ENCODE peak calls at places on chromosomes 2 and 18, in nine cellular contexts. One of them, this sample, is unnamed.

GRCh38 chr2:12262681-12263436 is 453.9 kb upstream of the TRIB2 start:
- DNase-seq in RCC 7860: no peak
- DNase-seq in adrenal gland: no peak
- DNase-seq in body of pancreas: peak; percentile 19
- DNase-seq in fibroblast of lung: peak; percentile 87
- DNase-seq in mesendoderm: no peak
- DNase-seq in breast epithelium: no peak
- DNase-seq in iris pigment epithelial cell: peak; percentile 44
- DNase-seq in GM12864: no peak
- DNase-seq in this sample: no peak

GRCh38 chr2:6231166-6231565 is 539.0 kb downstream of the SOX11 start:
- DNase-seq in RCC 7860: no peak
- DNase-seq in adrenal gland: no peak
- DNase-seq in body of pancreas: no peak
- DNase-seq in fibroblast of lung: no peak
- DNase-seq in mesendoderm: no peak
- DNase-seq in breast epithelium: no peak
- DNase-seq in iris pigment epithelial cell: peak; percentile 48
- DNase-seq in GM12864: no peak
- DNase-seq in this sample: no peak

GRCh38 chr18:22734812-22735627 is 198.1 kb upstream of the RBBP8 start:
- DNase-seq in RCC 7860: no peak
- DNase-seq in adrenal gland: no peak
- DNase-seq in body of pancreas: no peak
- DNase-seq in fibroblast of lung: peak; percentile 7
- DNase-seq in mesendoderm: no peak
- DNase-seq in breast epithelium: no peak
- DNase-seq in iris pigment epithelial cell: no peak
- DNase-seq in GM12864: no peak
- DNase-seq in this sample: no peak

GRCh38 chr2:54549912-54550518 is 93.9 kb downstream of the SPTBN1 start:
- DNase-seq in RCC 7860: no peak
- DNase-seq in adrenal gland: peak; percentile 48
- DNase-seq in body of pancreas: no peak
- DNase-seq in fibroblast of lung: no peak
- DNase-seq in mesendoderm: no peak
- DNase-seq in breast epithelium: no peak
- DNase-seq in iris pigment epithelial cell: no peak
- DNase-seq in GM12864: no peak
- DNase-seq in this sample: no peak

GRCh38 chr2:206693399-206694137 is 24.6 kb downstream of the DYTN start:
- DNase-seq in RCC 7860: peak; percentile 43
- DNase-seq in adrenal gland: peak; percentile 35
- DNase-seq in body of pancreas: peak; percentile 18
- DNase-seq in fibroblast of lung: peak; percentile 75
- DNase-seq in mesendoderm: peak; percentile 82
- DNase-seq in breast epithelium: no peak
- DNase-seq in iris pigment epithelial cell: peak; percentile 66
- DNase-seq in GM12864: peak; percentile 50
- DNase-seq in this sample: no peak

GRCh38 chr18:55588001-55588875 is at the start of gene TCF4:
- DNase-seq in RCC 7860: peak; percentile 32
- DNase-seq in adrenal gland: peak; percentile 60
- DNase-seq in body of pancreas: peak; percentile 50
- DNase-seq in fibroblast of lung: peak; percentile 71
- DNase-seq in mesendoderm: peak; percentile 90
- DNase-seq in breast epithelium: peak; percentile 56
- DNase-seq in iris pigment epithelial cell: peak; percentile 62
- DNase-seq in GM12864: no peak
- DNase-seq in this sample: no peak

GRCh38 chr2:235807347-235807746 is 313.5 kb downstream of the AGAP1 start:
- DNase-seq in RCC 7860: no peak
- DNase-seq in adrenal gland: no peak
- DNase-seq in body of pancreas: no peak
- DNase-seq in fibroblast of lung: no peak
- DNase-seq in mesendoderm: peak; percentile 14
- DNase-seq in breast epithelium: no peak
- DNase-seq in iris pigment epithelial cell: no peak
- DNase-seq in GM12864: no peak
- DNase-seq in this sample: no peak

GRCh38 chr2:201973316-201973715 is 60.3 kb upstream of the FZD7 start:
- DNase-seq in RCC 7860: no peak
- DNase-seq in adrenal gland: no peak
- DNase-seq in body of pancreas: no peak
- DNase-seq in fibroblast of lung: no peak
- DNase-seq in mesendoderm: no peak
- DNase-seq in breast epithelium: no peak
- DNase-seq in iris pigment epithelial cell: no peak
- DNase-seq in GM12864: no peak
- DNase-seq in this sample: no peak

GRCh38 chr2:238860966-238861730 is 13.3 kb downstream of the TWIST2 start:
- DNase-seq in RCC 7860: no peak
- DNase-seq in adrenal gland: no peak
- DNase-seq in body of pancreas: no peak
- DNase-seq in fibroblast of lung: no peak
- DNase-seq in mesendoderm: no peak
- DNase-seq in breast epithelium: no peak
- DNase-seq in iris pigment epithelial cell: no peak
- DNase-seq in GM12864: no peak
- DNase-seq in this sample: no peak

GRCh38 chr2:73999881-74000597 is 15.3 kb downstream of the TET3 start:
- DNase-seq in RCC 7860: peak; percentile 36
- DNase-seq in adrenal gland: no peak
- DNase-seq in body of pancreas: no peak
- DNase-seq in fibroblast of lung: peak; percentile 62
- DNase-seq in mesendoderm: no peak
- DNase-seq in breast epithelium: no peak
- DNase-seq in iris pigment epithelial cell: peak; percentile 48
- DNase-seq in GM12864: no peak
- DNase-seq in this sample: no peak

GRCh38 chr2:120066708-120067547 is 54.1 kb downstream of the EPB41L5 start:
- DNase-seq in RCC 7860: no peak
- DNase-seq in adrenal gland: no peak
- DNase-seq in body of pancreas: peak; percentile 19
- DNase-seq in fibroblast of lung: peak; percentile 40
- DNase-seq in mesendoderm: peak; percentile 2
- DNase-seq in breast epithelium: no peak
- DNase-seq in iris pigment epithelial cell: peak; percentile 62
- DNase-seq in GM12864: no peak
- DNase-seq in this sample: no peak

GRCh38 chr2:182066439-182067061 is 80.9 kb downstream of the PPP1R1C start:
- DNase-seq in RCC 7860: no peak
- DNase-seq in adrenal gland: no peak
- DNase-seq in body of pancreas: no peak
- DNase-seq in fibroblast of lung: peak; percentile 99
- DNase-seq in mesendoderm: no peak
- DNase-seq in breast epithelium: no peak
- DNase-seq in iris pigment epithelial cell: peak; percentile 99
- DNase-seq in GM12864: no peak
- DNase-seq in this sample: no peak

GRCh38 chr2:128315829-128316776 is 2.6 kb downstream of the HS6ST1 start:
- DNase-seq in RCC 7860: no peak
- DNase-seq in adrenal gland: peak; percentile 21
- DNase-seq in body of pancreas: peak; percentile 16
- DNase-seq in fibroblast of lung: peak; percentile 81
- DNase-seq in mesendoderm: no peak
- DNase-seq in breast epithelium: peak; percentile 45
- DNase-seq in iris pigment epithelial cell: peak; percentile 52
- DNase-seq in GM12864: no peak
- DNase-seq in this sample: no peak

GRCh38 chr18:48815581-48816324 is 135.0 kb downstream of the SMAD7 start:
- DNase-seq in RCC 7860: peak; percentile 34
- DNase-seq in adrenal gland: no peak
- DNase-seq in body of pancreas: no peak
- DNase-seq in fibroblast of lung: no peak
- DNase-seq in mesendoderm: no peak
- DNase-seq in breast epithelium: no peak
- DNase-seq in iris pigment epithelial cell: no peak
- DNase-seq in GM12864: no peak
- DNase-seq in this sample: no peak

GRCh38 chr2:230954738-230955137 is 29.7 kb upstream of the GPR55 start:
- DNase-seq in RCC 7860: no peak
- DNase-seq in adrenal gland: no peak
- DNase-seq in body of pancreas: no peak
- DNase-seq in fibroblast of lung: no peak
- DNase-seq in mesendoderm: no peak
- DNase-seq in breast epithelium: no peak
- DNase-seq in iris pigment epithelial cell: no peak
- DNase-seq in GM12864: no peak
- DNase-seq in this sample: no peak

GRCh38 chr2:175684466-175684865 is 317.6 kb downstream of the LNPK start:
- DNase-seq in RCC 7860: no peak
- DNase-seq in adrenal gland: no peak
- DNase-seq in body of pancreas: no peak
- DNase-seq in fibroblast of lung: no peak
- DNase-seq in mesendoderm: peak; percentile 84
- DNase-seq in breast epithelium: no peak
- DNase-seq in iris pigment epithelial cell: no peak
- DNase-seq in GM12864: no peak
- DNase-seq in this sample: no peak

GRCh38 chr18:63963610-63964256 is 6.1 kb upstream of the SERPINB8 start:
- DNase-seq in RCC 7860: peak; percentile 13
- DNase-seq in adrenal gland: peak; percentile 36
- DNase-seq in body of pancreas: peak; percentile 51
- DNase-seq in fibroblast of lung: peak; percentile 77
- DNase-seq in mesendoderm: peak; percentile 76
- DNase-seq in breast epithelium: no peak
- DNase-seq in iris pigment epithelial cell: peak; percentile 76
- DNase-seq in GM12864: no peak
- DNase-seq in this sample: no peak

GRCh38 chr2:189772212-189772611 is 9.6 kb upstream of the OSGEPL1 start:
- DNase-seq in RCC 7860: no peak
- DNase-seq in adrenal gland: no peak
- DNase-seq in body of pancreas: no peak
- DNase-seq in fibroblast of lung: no peak
- DNase-seq in mesendoderm: no peak
- DNase-seq in breast epithelium: no peak
- DNase-seq in iris pigment epithelial cell: no peak
- DNase-seq in GM12864: no peak
- DNase-seq in this sample: no peak

GRCh38 chr18:46321954-46322353 is 217.8 kb downstream of the HAUS1 start:
- DNase-seq in RCC 7860: no peak
- DNase-seq in adrenal gland: no peak
- DNase-seq in body of pancreas: no peak
- DNase-seq in fibroblast of lung: no peak
- DNase-seq in mesendoderm: peak; percentile 72
- DNase-seq in breast epithelium: no peak
- DNase-seq in iris pigment epithelial cell: no peak
- DNase-seq in GM12864: no peak
- DNase-seq in this sample: no peak

GRCh38 chr2:61718965-61719364 is 134.9 kb downstream of the FAM161A start:
- DNase-seq in RCC 7860: no peak
- DNase-seq in adrenal gland: no peak
- DNase-seq in body of pancreas: no peak
- DNase-seq in fibroblast of lung: no peak
- DNase-seq in mesendoderm: no peak
- DNase-seq in breast epithelium: no peak
- DNase-seq in iris pigment epithelial cell: no peak
- DNase-seq in GM12864: no peak
- DNase-seq in this sample: no peak

GRCh38 chr2:227511239-227511930 is 39.4 kb downstream of the AGFG1 start:
- DNase-seq in RCC 7860: no peak
- DNase-seq in adrenal gland: no peak
- DNase-seq in body of pancreas: no peak
- DNase-seq in fibroblast of lung: no peak
- DNase-seq in mesendoderm: no peak
- DNase-seq in breast epithelium: no peak
- DNase-seq in iris pigment epithelial cell: no peak
- DNase-seq in GM12864: no peak
- DNase-seq in this sample: no peak

GRCh38 chr2:43032248-43032893 is 194.0 kb downstream of the ZFP36L2 start:
- DNase-seq in RCC 7860: no peak
- DNase-seq in adrenal gland: peak; percentile 73
- DNase-seq in body of pancreas: peak; percentile 60
- DNase-seq in fibroblast of lung: peak; percentile 63
- DNase-seq in mesendoderm: no peak
- DNase-seq in breast epithelium: no peak
- DNase-seq in iris pigment epithelial cell: peak; percentile 28
- DNase-seq in GM12864: no peak
- DNase-seq in this sample: no peak

GRCh38 chr18:79380816-79381806 is 14.6 kb upstream of the NFATC1 start:
- DNase-seq in RCC 7860: no peak
- DNase-seq in adrenal gland: peak; percentile 64
- DNase-seq in body of pancreas: peak; percentile 76
- DNase-seq in fibroblast of lung: peak; percentile 42
- DNase-seq in mesendoderm: peak; percentile 62
- DNase-seq in breast epithelium: peak; percentile 75
- DNase-seq in iris pigment epithelial cell: peak; percentile 31
- DNase-seq in GM12864: no peak
- DNase-seq in this sample: no peak

GRCh38 chr2:119025013-119025412 is 83.0 kb downstream of the MARCO start:
- DNase-seq in RCC 7860: no peak
- DNase-seq in adrenal gland: no peak
- DNase-seq in body of pancreas: no peak
- DNase-seq in fibroblast of lung: no peak
- DNase-seq in mesendoderm: no peak
- DNase-seq in breast epithelium: no peak
- DNase-seq in iris pigment epithelial cell: no peak
- DNase-seq in GM12864: no peak
- DNase-seq in this sample: no peak

GRCh38 chr2:46683541-46683940 is 204.2 kb downstream of the TMEM247 start:
- DNase-seq in RCC 7860: no peak
- DNase-seq in adrenal gland: no peak
- DNase-seq in body of pancreas: no peak
- DNase-seq in fibroblast of lung: no peak
- DNase-seq in mesendoderm: no peak
- DNase-seq in breast epithelium: no peak
- DNase-seq in iris pigment epithelial cell: no peak
- DNase-seq in GM12864: no peak
- DNase-seq in this sample: no peak

GRCh38 chr2:38600242-38600891 is 2.4 kb downstream of the HNRNPLL start:
- DNase-seq in RCC 7860: no peak
- DNase-seq in adrenal gland: no peak
- DNase-seq in body of pancreas: no peak
- DNase-seq in fibroblast of lung: no peak
- DNase-seq in mesendoderm: peak; percentile 50
- DNase-seq in breast epithelium: no peak
- DNase-seq in iris pigment epithelial cell: peak; percentile 28
- DNase-seq in GM12864: no peak
- DNase-seq in this sample: no peak

GRCh38 chr2:157489981-157490380 is 46.1 kb upstream of the CYTIP start:
- DNase-seq in RCC 7860: no peak
- DNase-seq in adrenal gland: no peak
- DNase-seq in body of pancreas: no peak
- DNase-seq in fibroblast of lung: no peak
- DNase-seq in mesendoderm: no peak
- DNase-seq in breast epithelium: no peak
- DNase-seq in iris pigment epithelial cell: no peak
- DNase-seq in GM12864: no peak
- DNase-seq in this sample: no peak

This sample was measured in cerebellar nuclear complex.